ENCODE peak calls at places on chromosomes 1 and 21, in four cellular contexts. G is fibroblast of mammary gland, K is astrocyte of the spinal cord, N is GM10248. M is an unnamed sample.
A peak's percentile ranks its signal among the peaks of the same experiment; 100 is the strongest.

GRCh38 chr21:39620856-39621255 is 8.1 kb downstream of the B3GALT5 start:
- DNase-seq in G (no peak), K (no peak), N (no peak), M (no peak)

GRCh38 chr1:12202190-12202497 is 27.7 kb upstream of the VPS13D start:
- DNase-seq in G (no peak), K (no peak), N (no peak), M (no peak)

GRCh38 chr1:203911806-203912205 is 50.4 kb downstream of the SNRPE start:
- DNase-seq in G (no peak), K (peak; percentile 60), N (no peak), M (no peak)

GRCh38 chr21:23593582-23593981 is 2013.7 kb downstream of the MRPL39 start:
- DNase-seq in G (no peak), K (no peak), N (no peak), M (no peak)

GRCh38 chr1:226584164-226584563 is 35.6 kb downstream of the STUM start:
- DNase-seq in G (no peak), K (no peak), N (no peak), M (no peak)

GRCh38 chr1:41791667-41792484 is 126.8 kb downstream of the HIVEP3 start:
- DNase-seq in G (no peak), K (no peak), N (no peak), M (no peak)

GRCh38 chr1:160646711-160647328 is at the start of gene SLAMF1:
- DNase-seq in G (peak; percentile 31), K (no peak), N (no peak), M (no peak)

GRCh38 chr1:202684716-202685115 is 25.5 kb downstream of the SYT2 start:
- DNase-seq in G (no peak), K (no peak), N (no peak), M (no peak)

GRCh38 chr1:40755052-40755451 is 28.5 kb upstream of the KCNQ4 start:
- DNase-seq in G (peak; percentile 62), K (no peak), N (no peak), M (no peak)

GRCh38 chr1:117796226-117796625 is 133.2 kb downstream of the GDAP2 start:
- DNase-seq in G (peak; percentile 55), K (no peak), N (no peak), M (no peak)

GRCh38 chr1:165858364-165858823 is 31.0 kb downstream of the UCK2 start:
- DNase-seq in G (no peak), K (no peak), N (no peak), M (no peak)

GRCh38 chr1:30385246-30385940 is 338.0 kb downstream of the MATN1 start:
- DNase-seq in G (no peak), K (no peak), N (no peak), M (no peak)
- TF ChIP-seq CTCF in G (no peak), K (no peak), N (no peak), M (no peak)

DNA sequence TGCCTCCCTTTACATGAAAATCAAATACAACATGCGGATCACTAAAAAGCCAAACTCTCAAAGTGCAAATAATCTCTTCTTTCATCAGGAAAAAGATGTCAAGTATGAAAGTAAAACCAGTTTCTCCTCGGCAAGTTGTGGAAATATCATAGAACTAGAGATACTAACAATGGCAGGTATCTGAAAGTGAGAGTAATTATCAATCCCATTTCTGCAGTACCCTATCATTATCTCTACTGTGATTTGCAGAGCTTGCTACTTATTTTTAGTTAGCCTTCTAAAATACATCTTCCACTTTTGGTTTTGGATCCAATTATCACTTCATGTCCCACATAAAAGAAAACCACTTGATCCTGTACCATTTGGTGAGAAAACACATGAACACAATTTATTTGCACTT is 3.0 kb downstream of the TP53BP2 start:
- DNase-seq in G (no peak), K (no peak), N (no peak), M (no peak)
- TF ChIP-seq CTCF in G (no peak), K (no peak), N (no peak), M (no peak)

DNA sequence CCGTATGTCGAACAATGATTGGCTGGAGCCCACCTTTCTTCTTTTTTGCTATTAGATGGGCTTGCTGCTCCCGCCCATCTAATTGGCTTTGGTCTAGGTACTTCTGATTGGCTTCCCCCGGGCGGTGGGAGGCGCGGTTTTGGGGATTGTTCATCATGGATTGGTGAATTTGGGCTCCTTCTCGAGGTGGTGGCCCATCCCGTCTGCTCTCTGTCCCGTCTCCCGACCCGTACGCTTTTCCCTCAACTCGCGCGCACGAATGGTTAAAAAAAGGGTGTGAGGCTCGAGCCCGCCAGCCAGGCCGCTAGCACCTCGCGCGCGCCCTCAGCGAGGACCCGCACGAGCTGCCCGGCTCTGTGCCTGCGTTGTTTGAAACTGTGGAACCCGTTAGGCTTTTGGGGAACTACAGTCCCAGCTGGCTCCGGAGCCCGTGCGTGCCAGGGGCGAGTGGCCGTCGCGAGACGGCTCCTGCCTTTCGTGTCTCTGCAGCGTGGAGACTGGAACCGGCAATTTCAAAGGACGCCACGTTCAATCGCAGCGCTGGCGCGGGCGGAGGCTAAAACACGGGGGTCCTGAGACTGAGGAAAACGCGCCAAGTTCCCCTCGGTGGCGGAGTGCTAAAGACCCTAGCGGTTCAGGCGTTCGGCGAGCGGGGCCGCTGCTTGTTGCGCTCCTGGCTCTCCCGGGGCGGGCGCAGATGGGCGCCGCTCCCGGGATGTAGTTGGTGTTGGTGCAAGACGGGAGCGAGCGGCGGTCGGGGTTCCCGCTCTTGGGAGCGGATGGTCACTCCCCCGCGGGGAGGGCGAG is at the start of gene USP1:
- DNase-seq in G (peak; percentile 100), K (peak; percentile 100), N (peak; percentile 92), M (peak; percentile 94)
- TF ChIP-seq CTCF in G (no peak), K (no peak), N (no peak), M (no peak)

GRCh38 chr1:81559662-81560350 is 240.9 kb upstream of the ADGRL2 start:
- DNase-seq in G (peak; percentile 30), K (no peak), N (no peak), M (no peak)
- TF ChIP-seq CTCF in G (peak; percentile 34), K (peak; percentile 4), N (no peak), M (peak; percentile 55)

GRCh38 chr1:31216016-31216415 is 23.7 kb downstream of the NKAIN1 start:
- DNase-seq in G (peak; percentile 46), K (no peak), N (no peak), M (no peak)

GRCh38 chr1:31215083-31215570 is 24.6 kb downstream of the NKAIN1 start:
- DNase-seq in G (no peak), K (no peak), N (no peak), M (no peak)

GRCh38 chr1:31218705-31219104 is 21.0 kb downstream of the NKAIN1 start:
- DNase-seq in G (no peak), K (no peak), N (no peak), M (no peak)

GRCh38 chr1:31219489-31219888 is 20.2 kb downstream of the NKAIN1 start:
- DNase-seq in G (no peak), K (no peak), N (no peak), M (no peak)

GRCh38 chr1:31214316-31215082 is 25.2 kb downstream of the NKAIN1 start:
- DNase-seq in G (peak; percentile 21), K (no peak), N (no peak), M (peak; percentile 16)
- TF ChIP-seq CTCF in G (peak; percentile 20), K (peak; percentile 7), N (no peak), M (no peak)

DNA sequence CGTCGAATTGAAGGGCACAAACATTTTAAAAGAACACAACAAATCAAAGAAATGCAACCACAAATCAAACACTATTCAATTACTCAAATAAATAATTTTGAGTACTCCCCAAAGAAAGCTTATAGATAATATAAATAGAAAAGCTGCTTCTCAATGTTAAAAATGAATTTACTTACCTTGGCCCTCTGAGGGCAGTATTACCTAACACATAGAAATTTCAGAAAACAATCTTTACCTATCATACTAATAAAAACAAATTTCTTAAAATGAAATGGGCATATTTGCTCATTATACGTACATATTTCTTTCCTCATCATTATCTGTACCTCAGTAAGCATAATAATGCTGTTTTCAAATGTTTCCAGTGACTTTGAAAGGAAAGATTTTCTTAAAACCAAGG is 141.8 kb downstream of the AKT3 start:
- DNase-seq in G (no peak), K (peak; percentile 28), N (no peak), M (no peak)
- TF ChIP-seq CTCF in G (peak; percentile 13), K (peak; percentile 16), N (peak; percentile 37), M (peak; percentile 60)

GRCh38 chr1:10211805-10212405 is 1.5 kb downstream of the KIF1B start:
- DNase-seq in G (no peak), K (no peak), N (no peak), M (peak; percentile 9)
- TF ChIP-seq CTCF in G (no peak), K (no peak), N (no peak), M (no peak)

GRCh38 chr1:183810172-183810571 is 5.3 kb downstream of the RGL1 start:
- DNase-seq in G (peak; percentile 35), K (no peak), N (no peak), M (no peak)

GRCh38 chr1:183816110-183816509 is 11.2 kb downstream of the RGL1 start:
- DNase-seq in G (no peak), K (no peak), N (no peak), M (no peak)

GRCh38 chr1:183810756-183811155 is 5.8 kb downstream of the RGL1 start:
- DNase-seq in G (peak; percentile 68), K (no peak), N (no peak), M (no peak)

GRCh38 chr1:183812111-183812510 is 7.2 kb downstream of the RGL1 start:
- DNase-seq in G (no peak), K (no peak), N (no peak), M (no peak)

DNA sequence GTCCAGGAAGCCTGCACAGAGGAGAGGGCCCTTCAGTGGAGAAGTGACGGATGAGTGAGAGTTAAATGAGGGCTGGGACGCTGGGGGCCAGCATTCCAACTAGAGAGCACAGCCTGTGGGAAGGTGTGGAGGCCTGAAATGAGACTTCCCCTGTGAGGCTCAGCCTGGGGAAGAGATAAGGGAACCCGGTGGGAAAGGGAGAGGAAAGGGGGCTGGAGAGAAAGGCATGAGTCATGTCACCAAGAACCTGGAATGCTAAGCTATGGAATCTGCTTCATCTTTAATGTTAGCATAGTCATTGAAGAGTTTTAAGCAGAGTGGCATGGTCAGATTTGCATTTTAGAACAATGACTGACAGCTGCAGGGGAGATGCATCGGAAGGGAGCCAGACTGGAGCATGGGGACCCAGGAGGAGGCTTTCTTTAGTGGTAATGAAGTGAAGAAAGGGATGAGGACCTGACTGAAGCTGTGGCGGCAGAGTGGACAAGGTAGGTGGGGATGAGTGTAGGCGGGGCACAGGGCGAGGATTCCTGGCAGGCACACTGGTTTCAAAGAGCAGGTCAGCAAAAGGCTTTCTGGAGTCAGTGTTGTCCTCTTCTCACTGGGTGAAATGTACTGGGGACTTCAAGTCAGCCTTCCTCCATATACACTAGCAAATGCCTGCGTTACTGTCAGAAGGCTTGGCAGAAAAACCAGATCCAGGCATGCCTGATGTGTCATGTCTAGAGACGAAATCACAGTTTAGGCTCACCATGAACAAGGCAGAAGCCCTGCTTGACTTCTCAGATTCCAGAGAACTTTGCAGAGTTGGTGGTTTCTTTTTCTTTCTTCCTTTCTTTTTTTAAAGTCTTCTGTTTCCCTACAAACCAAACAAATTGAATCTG is 8.0 kb downstream of the RGL1 start:
- DNase-seq in G (peak; percentile 82), K (peak; percentile 65), N (no peak), M (no peak)
- TF ChIP-seq CTCF in G (no peak), K (no peak), N (no peak), M (no peak)

DNA sequence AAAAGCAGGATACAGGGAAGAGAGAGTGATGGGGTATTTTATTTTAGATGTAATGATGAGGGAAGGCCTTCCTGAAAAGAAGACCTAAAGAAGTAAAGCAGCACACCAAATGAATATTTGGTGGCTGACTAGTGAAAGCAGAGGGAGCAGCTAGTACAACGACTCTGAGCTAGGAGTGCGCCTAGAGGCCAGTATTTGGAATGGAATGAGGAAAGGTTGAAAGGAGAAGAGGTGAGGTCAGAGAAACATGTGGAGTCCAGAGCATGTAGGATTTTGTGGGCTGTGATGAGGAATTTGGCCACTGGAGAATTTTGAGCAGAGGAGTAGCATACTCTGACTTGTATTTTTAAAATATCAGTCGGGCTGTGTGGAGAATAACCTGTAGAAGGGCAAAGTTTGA is 11.8 kb upstream of the RPL5 start:
- DNase-seq in G (peak; percentile 47), K (no peak), N (no peak), M (no peak)
- TF ChIP-seq CTCF in G (peak; percentile 7), K (no peak), N (no peak), M (no peak)